ENCODE peak calls at places on chromosomes 11 and 22, in eight cellular contexts. G is HCT116, S is fibroblast of the aortic adventitia, K is HepG2, D is epithelial cell of proximal tubule, P is sigmoid colon, Q is neural progenitor cell, A is cardiac fibroblast. I is an unnamed sample.

GRCh38 chr11:122141757-122142156 is 25.7 kb upstream of the BLID start:
- DNase-seq in D (no peak), A (no peak), K (no peak), G (no peak), S (no peak), Q (no peak), P (no peak), I (no peak)

GRCh38 chr22:37802310-37803194 is 5.2 kb upstream of the GCAT start:
- DNase-seq in G (no peak), D (no peak), Q (peak), A (peak), K (peak), S (no peak), P (peak), I (peak)

GRCh38 chr11:73178092-73178539 is 36.0 kb upstream of the FCHSD2 start:
- DNase-seq in D (no peak), P (peak), Q (peak), K (peak), S (peak), A (peak), G (peak), I (peak)

GRCh38 chr11:99015634-99016454 is 4.9 kb upstream of the CNTN5 start:
- DNase-seq in D (peak), G (peak), P (no peak), A (peak), Q (peak), K (peak), S (peak), I (no peak)

GRCh38 chr22:44871782-44872181 is 119.4 kb downstream of the ARHGAP8 start:
- DNase-seq in S (no peak), K (no peak), P (no peak), A (no peak), Q (no peak), D (no peak), G (no peak), I (no peak)

GRCh38 chr11:73197348-73197747 is 20.7 kb upstream of the P2RY2 start:
- DNase-seq in S (no peak), G (no peak), K (no peak), P (peak), Q (no peak), A (no peak), D (no peak), I (no peak)

GRCh38 chr11:125235006-125235405 is 70.5 kb downstream of the PKNOX2 start:
- DNase-seq in P (no peak), Q (peak), S (no peak), K (peak), D (no peak), A (no peak), G (no peak), I (peak)

GRCh38 chr22:37502342-37503182 is 16.4 kb upstream of the MFNG start:
- DNase-seq in K (peak), D (no peak), G (no peak), S (no peak), Q (no peak), P (no peak), A (no peak), I (no peak)

GRCh38 chr22:17218341-17218740 is 894 bp downstream of the ADA2 start:
- DNase-seq in P (no peak), S (no peak), G (no peak), Q (no peak), D (no peak), A (no peak), K (no peak), I (no peak)

GRCh38 chr22:45336971-45337431 is 27.3 kb downstream of the FAM118A start:
- DNase-seq in G (no peak), K (no peak), A (peak), Q (no peak), D (no peak), P (peak), S (peak), I (no peak)

GRCh38 chr11:1050581-1051355 is 14.2 kb upstream of the MUC6 start:
- DNase-seq in K (peak), Q (peak), P (peak), S (peak), D (no peak), A (peak), G (peak), I (peak)

GRCh38 chr22:41382098-41382578 is 396 bp downstream of the TEF start:
- DNase-seq in P (peak), K (no peak), G (no peak), Q (peak), S (peak), D (no peak), A (peak), I (peak)

DNA sequence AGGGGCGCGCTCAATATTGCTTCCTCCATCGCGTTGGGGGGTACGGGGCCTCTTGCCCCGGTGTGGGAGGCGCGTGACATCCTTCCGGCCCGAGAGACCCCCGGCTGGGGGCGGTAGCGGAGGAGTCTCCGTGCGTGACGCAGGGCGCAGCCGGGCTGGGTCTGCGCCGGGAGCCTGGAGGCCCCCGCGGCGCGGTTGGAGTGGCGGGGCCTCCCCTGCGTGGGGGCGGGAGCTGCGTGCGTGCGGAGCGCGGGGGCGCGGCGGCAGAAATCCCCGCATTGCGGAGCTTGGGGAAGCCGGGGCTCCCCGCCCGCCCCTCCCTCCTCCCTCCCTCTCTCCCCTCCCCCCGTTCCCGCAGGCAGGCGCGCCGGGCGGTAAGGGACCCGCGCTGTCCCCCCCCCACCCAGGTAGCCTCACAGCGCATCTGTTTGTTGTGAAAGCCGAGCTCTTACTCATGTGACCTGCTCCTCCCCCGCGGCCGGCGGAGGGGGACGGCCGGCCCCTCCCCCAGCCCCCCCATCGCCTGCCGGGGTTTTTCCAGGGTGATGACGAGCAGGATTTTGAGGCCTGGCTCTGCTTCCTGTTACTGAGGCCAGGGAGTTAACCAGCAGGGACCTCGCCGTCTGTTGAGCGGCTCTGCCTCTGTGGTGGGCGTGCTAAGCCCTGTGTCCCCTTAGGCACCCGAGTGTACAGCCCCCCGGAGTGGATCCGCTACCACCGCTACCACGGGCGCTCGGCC is 1.6 kb downstream of the PIM3 start:
- DNase-seq in D (no peak), K (peak), A (peak), P (peak), S (peak), G (no peak), Q (peak), I (no peak)
- TF ChIP-seq CTCF in D (no peak), K (no peak), A (no peak), P (no peak), S (no peak), G (no peak), Q (no peak), I (no peak)

GRCh38 chr11:119101759-119102423 is at the start of gene DPAGT1:
- DNase-seq in S (peak), P (peak), K (peak), G (peak), D (peak), A (peak), Q (peak), I (peak)

GRCh38 chr11:119101367-119101758 is 290 bp downstream of the DPAGT1 start:
- DNase-seq in K (peak), A (no peak), P (no peak), S (no peak), D (no peak), G (no peak), Q (no peak), I (no peak)

GRCh38 chr11:119100960-119101349 is 698 bp downstream of the DPAGT1 start:
- DNase-seq in D (no peak), K (no peak), Q (peak), A (no peak), P (no peak), G (no peak), S (no peak), I (no peak)

GRCh38 chr11:119106564-119107537 is at the start of gene C2CD2L:
- DNase-seq in K (peak), D (no peak), Q (peak), P (peak), A (peak), G (peak), S (peak), I (peak)

GRCh38 chr11:119103793-119104192 is 2.1 kb upstream of the DPAGT1 start:
- DNase-seq in A (no peak), P (no peak), G (no peak), Q (no peak), S (no peak), K (no peak), D (no peak), I (no peak)
- TF ChIP-seq CTCF in A (no peak), P (no peak), G (peak), Q (peak), S (no peak), K (peak), D (peak), I (no peak)

GRCh38 chr11:37812281-37812880 is 1214.3 kb upstream of the RAG2 start:
- DNase-seq in G (no peak), K (no peak), A (no peak), D (no peak), Q (peak), S (no peak), P (peak), I (no peak)

DNA sequence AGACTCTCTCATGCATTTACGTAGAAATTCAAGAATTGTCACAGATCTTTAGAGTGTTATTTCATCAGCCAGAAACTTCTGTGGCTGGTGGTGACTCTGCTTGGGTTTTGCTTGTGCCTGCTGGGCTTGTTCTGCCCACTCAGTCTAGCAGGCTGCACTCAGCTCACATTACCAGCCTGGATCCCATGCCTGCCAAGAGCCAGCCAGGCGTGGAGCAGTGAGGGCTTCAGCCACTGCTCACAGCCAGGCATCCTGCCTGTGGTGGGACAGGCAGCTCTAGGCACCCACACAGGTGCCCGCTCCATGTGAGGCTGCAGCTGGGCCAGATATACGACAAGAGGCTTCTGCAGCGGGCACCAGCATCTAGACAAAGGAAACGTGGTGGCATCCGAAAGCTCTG is 1213.3 kb upstream of the RAG2 start:
- DNase-seq in G (no peak), P (peak), A (no peak), D (no peak), S (no peak), Q (no peak), K (no peak), I (no peak)
- TF ChIP-seq CTCF in G (no peak), P (no peak), A (no peak), D (no peak), S (no peak), Q (no peak), K (no peak), I (no peak)

DNA sequence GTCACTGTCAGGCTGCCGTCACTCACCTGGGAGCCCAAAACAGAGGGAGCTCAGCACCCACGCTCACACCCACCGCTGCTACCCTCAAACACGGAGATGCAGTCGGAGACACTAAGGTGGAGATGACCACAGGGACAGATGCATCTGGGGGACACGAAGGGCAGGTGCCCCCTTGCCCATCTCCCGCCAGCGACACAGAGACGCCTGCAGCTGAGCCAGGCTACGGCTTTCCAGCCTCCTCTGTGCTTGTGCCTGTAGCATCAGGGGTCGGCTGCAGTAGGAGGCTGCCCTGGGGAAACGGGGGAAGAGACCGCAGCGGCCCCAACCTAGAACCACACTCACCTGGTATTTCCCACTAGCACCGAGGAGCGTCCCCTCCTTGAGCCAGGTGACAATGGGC is 19.3 kb downstream of the IGSF9B start:
- DNase-seq in K (no peak), Q (no peak), G (no peak), A (no peak), S (no peak), D (no peak), P (no peak), I (no peak)
- TF ChIP-seq CTCF in K (no peak), Q (no peak), G (no peak), A (no peak), S (no peak), D (no peak), P (no peak), I (no peak)

DNA sequence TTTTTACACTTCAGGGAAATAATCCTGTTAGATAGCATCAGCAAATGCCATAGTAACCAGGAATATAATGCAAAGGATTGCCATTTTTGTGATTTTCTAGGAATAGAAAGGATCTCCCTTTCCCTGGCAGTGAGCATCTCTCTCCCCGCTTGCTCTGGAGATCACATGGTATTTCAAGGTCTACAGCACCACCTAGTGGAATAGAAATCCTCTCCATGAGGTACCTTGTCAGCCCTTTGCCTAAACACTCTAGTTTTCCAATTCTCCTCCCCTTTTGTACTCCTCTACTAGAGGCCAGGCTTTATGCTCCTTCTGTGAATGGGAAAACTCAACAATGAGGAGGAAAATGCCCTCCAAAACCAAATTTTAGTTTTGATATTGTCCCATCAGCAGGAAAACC is 78.4 kb downstream of the XRRA1 start:
- DNase-seq in A (peak), Q (peak), G (peak), P (no peak), S (peak), D (no peak), K (peak), I (no peak)
- TF ChIP-seq CTCF in A (peak), Q (peak), G (peak), P (no peak), S (peak), D (peak), K (peak), I (peak)

GRCh38 chr11:69662021-69662698 is 13.0 kb downstream of the LTO1 start:
- DNase-seq in D (no peak), A (no peak), G (no peak), Q (peak), S (peak), K (no peak), P (no peak), I (no peak)
- TF ChIP-seq CTCF in D (peak), A (peak), G (peak), Q (peak), S (peak), K (peak), P (no peak), I (peak)

GRCh38 chr11:17929171-17929570 is 83.7 kb downstream of the SERGEF start:
- DNase-seq in D (no peak), G (no peak), Q (no peak), S (no peak), P (no peak), A (no peak), K (no peak), I (no peak)

GRCh38 chr11:17932472-17932871 is 80.4 kb downstream of the SERGEF start:
- DNase-seq in D (no peak), S (no peak), Q (no peak), P (no peak), A (no peak), G (no peak), K (no peak), I (no peak)

GRCh38 chr11:17927643-17928343 is 85.1 kb downstream of the SERGEF start:
- DNase-seq in A (peak), G (no peak), P (no peak), Q (no peak), K (no peak), S (peak), D (no peak), I (no peak)

GRCh38 chr11:17931595-17931994 is 81.3 kb downstream of the SERGEF start:
- DNase-seq in P (no peak), K (no peak), Q (no peak), D (no peak), G (no peak), A (no peak), S (no peak), I (no peak)

GRCh38 chr11:17930544-17931144 is 82.2 kb downstream of the SERGEF start:
- DNase-seq in S (no peak), Q (no peak), K (no peak), G (no peak), A (no peak), P (no peak), D (no peak), I (no peak)
- TF ChIP-seq CTCF in S (no peak), Q (peak), K (no peak), G (no peak), A (no peak), P (no peak), D (no peak), I (no peak)

GRCh38 chr11:27701262-27702105 is 1.2 kb upstream of the BDNF start:
- DNase-seq in D (no peak), S (peak), P (no peak), K (no peak), G (no peak), A (peak), Q (peak), I (no peak)
- TF ChIP-seq CTCF in D (peak), S (peak), P (no peak), K (peak), G (peak), A (peak), Q (peak), I (peak)

I was measured in neural crest cell.